ENCODE peak calls at places on chromosomes 4 and X, in four cellular contexts. I is left lobe of liver, Y is heart right ventricle, E is T-helper 17 cell. T is an unnamed sample.

GRCh38 chr4:85928775-85929585 is 430.9 kb downstream of the MAPK10 start:
- ATAC-seq in I (peak; percentile 88), E (no peak), Y (no peak), T (peak; percentile 76)

GRCh38 chr4:112297495-112297894 is 326 bp downstream of the ALPK1 start:
- ATAC-seq in Y (peak; percentile 28), I (peak; percentile 30), E (no peak), T (no peak)

GRCh38 chr4:167035390-167035789 is 198.9 kb downstream of the SPOCK3 start:
- ATAC-seq in I (no peak), E (no peak), Y (no peak), T (no peak)

GRCh38 chr4:169619518-169619957 is 840 bp upstream of the CLCN3 start:
- ATAC-seq in I (peak; percentile 69), Y (peak; percentile 44), E (peak; percentile 51), T (peak; percentile 77)

GRCh38 chrX:46627700-46628405 is 54.3 kb downstream of the CHST7 start:
- ATAC-seq in I (peak; percentile 19), Y (peak; percentile 59), E (peak; percentile 35), T (no peak)

GRCh38 chrX:13223868-13224555 is 95.8 kb downstream of the ATXN3L start:
- ATAC-seq in Y (peak; percentile 93), I (peak; percentile 13), E (no peak), T (no peak)

GRCh38 chrX:150602296-150602695 is 33.9 kb downstream of the MTM1 start:
- ATAC-seq in E (no peak), Y (no peak), I (no peak), T (no peak)

GRCh38 chr4:56681158-56681848 is at the start of gene HOPX:
- ATAC-seq in I (no peak), E (peak; percentile 86), Y (peak; percentile 85), T (peak; percentile 79)

GRCh38 chr4:87807402-87807801 is 8.0 kb downstream of the IBSP start:
- ATAC-seq in Y (no peak), E (no peak), I (no peak), T (no peak)

T was measured in stimulated activated memory B cell treated with anti-CD40 and anti-IgM and Interleukin-4, amounts not matched to agents 10 μg/mL and 1 μg/mL and 100 μg/mL, for 72 hours.